ENCODE peak calls at places on chromosomes 2 and 18, in eight cellular contexts. One of them, this sample, is unnamed.

GRCh38 chr2:112055833-112056625 is 960 bp downstream of the TMEM87B start:
- DNase-seq in transverse colon: peak; percentile 66
- DNase-seq in left ventricle myocardium inferior: peak; percentile 70
- DNase-seq in cardiac muscle cell: peak; percentile 65
- DNase-seq in mammary epithelial cell: peak; percentile 84
- DNase-seq in CD8-positive, alpha-beta T cell: peak; percentile 21
- DNase-seq in GM23248: peak; percentile 95
- DNase-seq in colonic mucosa: peak; percentile 77
- DNase-seq in this sample: peak; percentile 87

GRCh38 chr2:200129756-200130462 is 174.5 kb downstream of the MAIP1 start:
- DNase-seq in mammary epithelial cell: peak; percentile 75
- DNase-seq in left ventricle myocardium inferior: no peak
- DNase-seq in CD8-positive, alpha-beta T cell: no peak
- DNase-seq in transverse colon: no peak
- DNase-seq in GM23248: no peak
- DNase-seq in colonic mucosa: no peak
- DNase-seq in cardiac muscle cell: no peak
- DNase-seq in this sample: no peak

GRCh38 chr2:130183500-130184373 is 1.7 kb downstream of the MZT2B start:
- DNase-seq in transverse colon: no peak
- DNase-seq in colonic mucosa: no peak
- DNase-seq in left ventricle myocardium inferior: peak; percentile 63
- DNase-seq in GM23248: peak; percentile 6
- DNase-seq in mammary epithelial cell: no peak
- DNase-seq in cardiac muscle cell: no peak
- DNase-seq in CD8-positive, alpha-beta T cell: no peak
- DNase-seq in this sample: peak; percentile 74

GRCh38 chr18:74499633-74500032 is 3.5 kb downstream of the CNDP2 start:
- DNase-seq in colonic mucosa: peak; percentile 89
- DNase-seq in CD8-positive, alpha-beta T cell: peak; percentile 49
- DNase-seq in transverse colon: peak; percentile 84
- DNase-seq in mammary epithelial cell: peak; percentile 16
- DNase-seq in cardiac muscle cell: no peak
- DNase-seq in GM23248: peak; percentile 53
- DNase-seq in left ventricle myocardium inferior: peak; percentile 41
- DNase-seq in this sample: peak; percentile 84

GRCh38 chr2:241399941-241400922 is 44.1 kb downstream of the FARP2 start:
- DNase-seq in cardiac muscle cell: no peak
- DNase-seq in left ventricle myocardium inferior: no peak
- DNase-seq in colonic mucosa: peak; percentile 77
- DNase-seq in transverse colon: peak; percentile 69
- DNase-seq in mammary epithelial cell: peak; percentile 21
- DNase-seq in GM23248: no peak
- DNase-seq in CD8-positive, alpha-beta T cell: no peak
- DNase-seq in this sample: no peak

GRCh38 chr2:200788129-200788718 is 23.5 kb upstream of the BZW1 start:
- DNase-seq in GM23248: peak; percentile 68
- DNase-seq in mammary epithelial cell: peak; percentile 28
- DNase-seq in CD8-positive, alpha-beta T cell: no peak
- DNase-seq in cardiac muscle cell: no peak
- DNase-seq in transverse colon: no peak
- DNase-seq in left ventricle myocardium inferior: no peak
- DNase-seq in colonic mucosa: no peak
- DNase-seq in this sample: no peak

GRCh38 chr2:11257983-11258382 is 86.5 kb downstream of the ROCK2 start:
- DNase-seq in mammary epithelial cell: no peak
- DNase-seq in CD8-positive, alpha-beta T cell: no peak
- DNase-seq in GM23248: no peak
- DNase-seq in colonic mucosa: no peak
- DNase-seq in cardiac muscle cell: no peak
- DNase-seq in transverse colon: no peak
- DNase-seq in left ventricle myocardium inferior: no peak
- DNase-seq in this sample: no peak

GRCh38 chr2:169822036-169822435 is 2.7 kb downstream of the METTL5 start:
- DNase-seq in mammary epithelial cell: no peak
- DNase-seq in left ventricle myocardium inferior: no peak
- DNase-seq in CD8-positive, alpha-beta T cell: no peak
- DNase-seq in transverse colon: no peak
- DNase-seq in GM23248: no peak
- DNase-seq in colonic mucosa: no peak
- DNase-seq in cardiac muscle cell: no peak
- DNase-seq in this sample: no peak

GRCh38 chr2:43210467-43211303 is 15.7 kb downstream of the ZFP36L2 start:
- DNase-seq in colonic mucosa: peak; percentile 71
- DNase-seq in left ventricle myocardium inferior: peak; percentile 61
- DNase-seq in transverse colon: peak; percentile 68
- DNase-seq in cardiac muscle cell: no peak
- DNase-seq in CD8-positive, alpha-beta T cell: no peak
- DNase-seq in GM23248: peak; percentile 84
- DNase-seq in mammary epithelial cell: no peak
- DNase-seq in this sample: peak; percentile 86

GRCh38 chr18:79442508-79443221 is 46.9 kb downstream of the NFATC1 start:
- DNase-seq in cardiac muscle cell: no peak
- DNase-seq in CD8-positive, alpha-beta T cell: no peak
- DNase-seq in GM23248: peak; percentile 38
- DNase-seq in colonic mucosa: no peak
- DNase-seq in mammary epithelial cell: no peak
- DNase-seq in left ventricle myocardium inferior: no peak
- DNase-seq in transverse colon: no peak
- DNase-seq in this sample: peak; percentile 77

GRCh38 chr18:55323051-55323994 is 264.7 kb downstream of the TCF4 start:
- DNase-seq in mammary epithelial cell: no peak
- DNase-seq in GM23248: peak; percentile 72
- DNase-seq in CD8-positive, alpha-beta T cell: no peak
- DNase-seq in transverse colon: no peak
- DNase-seq in left ventricle myocardium inferior: no peak
- DNase-seq in colonic mucosa: no peak
- DNase-seq in cardiac muscle cell: no peak
- DNase-seq in this sample: no peak

GRCh38 chr18:26791676-26792075 is 73.8 kb downstream of the AQP4 start:
- DNase-seq in cardiac muscle cell: no peak
- DNase-seq in transverse colon: no peak
- DNase-seq in mammary epithelial cell: peak; percentile 91
- DNase-seq in left ventricle myocardium inferior: no peak
- DNase-seq in CD8-positive, alpha-beta T cell: no peak
- DNase-seq in colonic mucosa: no peak
- DNase-seq in GM23248: peak; percentile 1
- DNase-seq in this sample: no peak

GRCh38 chr2:161373939-161374338 is 42.2 kb upstream of the TBR1 start:
- DNase-seq in mammary epithelial cell: peak; percentile 7
- DNase-seq in colonic mucosa: no peak
- DNase-seq in left ventricle myocardium inferior: no peak
- DNase-seq in transverse colon: no peak
- DNase-seq in GM23248: peak; percentile 57
- DNase-seq in cardiac muscle cell: no peak
- DNase-seq in CD8-positive, alpha-beta T cell: no peak
- DNase-seq in this sample: no peak

GRCh38 chr18:53625997-53626599 is 598.4 kb downstream of the MBD2 start:
- DNase-seq in mammary epithelial cell: no peak
- DNase-seq in CD8-positive, alpha-beta T cell: no peak
- DNase-seq in left ventricle myocardium inferior: no peak
- DNase-seq in cardiac muscle cell: no peak
- DNase-seq in colonic mucosa: no peak
- DNase-seq in transverse colon: no peak
- DNase-seq in GM23248: no peak
- DNase-seq in this sample: peak; percentile 48

GRCh38 chr18:48528861-48529260 is 10.0 kb upstream of the CTIF start:
- DNase-seq in CD8-positive, alpha-beta T cell: no peak
- DNase-seq in mammary epithelial cell: no peak
- DNase-seq in cardiac muscle cell: no peak
- DNase-seq in left ventricle myocardium inferior: no peak
- DNase-seq in colonic mucosa: no peak
- DNase-seq in GM23248: no peak
- DNase-seq in transverse colon: no peak
- DNase-seq in this sample: no peak

GRCh38 chr18:78939734-78940260 is 39.8 kb upstream of the SALL3 start:
- DNase-seq in colonic mucosa: no peak
- DNase-seq in mammary epithelial cell: no peak
- DNase-seq in cardiac muscle cell: no peak
- DNase-seq in CD8-positive, alpha-beta T cell: no peak
- DNase-seq in transverse colon: no peak
- DNase-seq in GM23248: no peak
- DNase-seq in left ventricle myocardium inferior: no peak
- DNase-seq in this sample: no peak

GRCh38 chr2:1739961-1740713 is 4.2 kb downstream of the PXDN start:
- DNase-seq in GM23248: no peak
- DNase-seq in transverse colon: no peak
- DNase-seq in left ventricle myocardium inferior: no peak
- DNase-seq in colonic mucosa: peak; percentile 14
- DNase-seq in CD8-positive, alpha-beta T cell: no peak
- DNase-seq in mammary epithelial cell: no peak
- DNase-seq in cardiac muscle cell: no peak
- DNase-seq in this sample: peak; percentile 10

GRCh38 chr2:182301093-182301492 is 125.7 kb downstream of the PDE1A start:
- DNase-seq in transverse colon: no peak
- DNase-seq in mammary epithelial cell: no peak
- DNase-seq in cardiac muscle cell: no peak
- DNase-seq in GM23248: peak; percentile 14
- DNase-seq in left ventricle myocardium inferior: no peak
- DNase-seq in colonic mucosa: no peak
- DNase-seq in CD8-positive, alpha-beta T cell: no peak
- DNase-seq in this sample: no peak

GRCh38 chr2:86249176-86249842 is 50.1 kb downstream of the MRPL35 start:
- DNase-seq in cardiac muscle cell: no peak
- DNase-seq in transverse colon: no peak
- DNase-seq in CD8-positive, alpha-beta T cell: no peak
- DNase-seq in left ventricle myocardium inferior: no peak
- DNase-seq in colonic mucosa: no peak
- DNase-seq in GM23248: peak; percentile 79
- DNase-seq in mammary epithelial cell: peak; percentile 79
- DNase-seq in this sample: no peak
- H3K4me3 ChIP-seq in cardiac muscle cell: no peak overlapping the region
- H3K4me3 ChIP-seq in transverse colon: no peak overlapping the region
- H3K4me3 ChIP-seq in CD8-positive, alpha-beta T cell: no peak overlapping the region
- H3K4me3 ChIP-seq in left ventricle myocardium inferior: no peak overlapping the region
- H3K4me3 ChIP-seq in colonic mucosa: no peak overlapping the region
- H3K4me3 ChIP-seq in GM23248: no peak overlapping the region
- H3K4me3 ChIP-seq in mammary epithelial cell: no peak overlapping the region
- H3K4me3 ChIP-seq in this sample: no peak overlapping the region

DNA sequence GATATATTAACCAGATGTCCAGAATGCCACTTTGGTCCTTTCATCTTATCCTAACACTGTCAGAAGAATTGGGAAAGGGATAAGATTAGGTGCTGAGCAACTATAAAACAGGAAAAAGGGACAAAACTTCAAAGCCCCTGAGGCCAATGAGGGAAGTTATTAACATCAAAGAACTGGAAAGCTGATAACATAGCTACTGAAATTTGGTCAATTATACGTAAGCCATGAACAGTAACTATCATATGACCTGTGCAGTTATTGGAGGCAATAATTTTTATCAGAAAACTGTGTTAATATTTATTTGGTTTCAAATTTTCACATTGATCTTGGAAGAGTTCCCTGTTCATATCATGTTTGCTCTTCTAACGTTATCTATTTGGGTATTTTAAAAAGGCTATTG is 2.6 kb upstream of the REG3A start:
- DNase-seq in transverse colon: no peak
- DNase-seq in mammary epithelial cell: no peak
- DNase-seq in colonic mucosa: no peak
- DNase-seq in left ventricle myocardium inferior: no peak
- DNase-seq in CD8-positive, alpha-beta T cell: no peak
- DNase-seq in GM23248: no peak
- DNase-seq in cardiac muscle cell: peak; percentile 2
- DNase-seq in this sample: no peak
- H3K4me1 ChIP-seq in transverse colon: no peaks in the 10 kb centered on the region
- H3K4me1 ChIP-seq in mammary epithelial cell: no peaks in the 10 kb centered on the region
- H3K4me1 ChIP-seq in colonic mucosa: no peaks in the 10 kb centered on the region
- H3K4me1 ChIP-seq in left ventricle myocardium inferior: no peaks in the 10 kb centered on the region
- H3K4me1 ChIP-seq in CD8-positive, alpha-beta T cell: no peaks in the 10 kb centered on the region
- H3K4me1 ChIP-seq in GM23248: no peaks in the 10 kb centered on the region
- H3K4me1 ChIP-seq in cardiac muscle cell: peaks cover 15% of the 10 kb centered on the region
- H3K4me1 ChIP-seq in this sample: no peaks in the 10 kb centered on the region

DNA sequence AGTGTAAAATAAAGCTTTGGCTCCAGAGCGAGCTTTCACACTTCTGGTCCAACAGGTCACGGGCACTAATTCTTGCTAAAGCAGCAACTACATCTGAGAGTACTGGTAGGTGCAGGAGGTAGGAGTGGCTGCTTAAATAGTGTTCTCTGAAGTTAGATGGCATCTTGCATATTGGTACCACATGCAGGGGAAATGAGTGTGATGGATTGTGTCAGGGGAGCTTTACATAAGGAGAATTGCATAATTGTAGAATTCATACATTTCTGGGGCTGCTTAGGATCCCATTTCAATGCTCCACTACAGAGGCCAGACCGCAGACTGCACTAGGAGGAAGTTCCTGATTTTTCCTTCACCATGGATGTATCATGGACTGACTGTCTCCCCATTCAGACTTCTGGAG is 105.6 kb upstream of the RASGRP3 start:
- DNase-seq in colonic mucosa: no peak
- DNase-seq in transverse colon: no peak
- DNase-seq in cardiac muscle cell: no peak
- DNase-seq in GM23248: no peak
- DNase-seq in CD8-positive, alpha-beta T cell: no peak
- DNase-seq in mammary epithelial cell: no peak
- DNase-seq in left ventricle myocardium inferior: no peak
- DNase-seq in this sample: no peak
- H3K27ac ChIP-seq in colonic mucosa: no peak overlapping the region
- H3K27ac ChIP-seq in transverse colon: no peak overlapping the region
- H3K27ac ChIP-seq in cardiac muscle cell: no peak overlapping the region
- H3K27ac ChIP-seq in GM23248: no peak overlapping the region
- H3K27ac ChIP-seq in CD8-positive, alpha-beta T cell: no peak overlapping the region
- H3K27ac ChIP-seq in mammary epithelial cell: no peak overlapping the region
- H3K27ac ChIP-seq in left ventricle myocardium inferior: peak overlapping the region; percentile 1
- H3K27ac ChIP-seq in this sample: no peak overlapping the region

GRCh38 chr2:216474925-216475670 is 23.5 kb upstream of the RPL37A start:
- DNase-seq in left ventricle myocardium inferior: no peak
- DNase-seq in transverse colon: no peak
- DNase-seq in cardiac muscle cell: no peak
- DNase-seq in colonic mucosa: no peak
- DNase-seq in CD8-positive, alpha-beta T cell: no peak
- DNase-seq in GM23248: no peak
- DNase-seq in mammary epithelial cell: no peak
- DNase-seq in this sample: no peak
- H3K4me3 ChIP-seq in left ventricle myocardium inferior: no peak overlapping the region
- H3K4me3 ChIP-seq in transverse colon: no peak overlapping the region
- H3K4me3 ChIP-seq in cardiac muscle cell: no peak overlapping the region
- H3K4me3 ChIP-seq in colonic mucosa: no peak overlapping the region
- H3K4me3 ChIP-seq in CD8-positive, alpha-beta T cell: no peak overlapping the region
- H3K4me3 ChIP-seq in GM23248: no peak overlapping the region
- H3K4me3 ChIP-seq in mammary epithelial cell: no peak overlapping the region
- H3K4me3 ChIP-seq in this sample: no peak overlapping the region